ENCODE peak calls at places on chromosomes 13 and 19, in six cellular contexts. V is cardiac fibroblast, R is stomach, N is fibroblast of mammary gland, I is dorsolateral prefrontal cortex, L is testis. U is an unnamed sample.

GRCh38 chr13:65217459-65217858 is 2012.7 kb downstream of the PCDH9 start:
- DNase-seq in V (no peak), R (no peak), N (no peak), I (no peak), L (no peak), U (no peak)

GRCh38 chr19:16777811-16778210 is 51.4 kb upstream of the SIN3B start:
- DNase-seq in V (no peak), R (no peak), N (no peak), I (no peak), L (no peak), U (no peak)

GRCh38 chr13:52850396-52851152 is 2.1 kb upstream of the PCDH8 start:
- DNase-seq in V (peak), R (peak), N (peak), I (peak), L (peak), U (peak)

GRCh38 chr13:26219726-26220125 is 2.4 kb downstream of the RNF6 start:
- DNase-seq in V (no peak), R (no peak), N (peak), I (no peak), L (no peak), U (peak)

GRCh38 chr19:23440207-23440606 is 44.9 kb upstream of the ZNF91 start:
- DNase-seq in V (no peak), R (no peak), N (no peak), I (no peak), L (no peak), U (no peak)

GRCh38 chr19:35669974-35670373 is 3.7 kb downstream of the UPK1A start:
- DNase-seq in V (no peak), R (no peak), N (no peak), I (no peak), L (no peak), U (no peak)

GRCh38 chr19:35261356-35262100 is 7.2 kb upstream of the USF2 start:
- DNase-seq in V (no peak), R (peak), N (no peak), I (peak), L (no peak), U (no peak)

GRCh38 chr13:97889803-97890202 is 63.7 kb upstream of the IPO5 start:
- DNase-seq in V (peak), R (no peak), N (peak), I (no peak), L (no peak), U (peak)

GRCh38 chr19:10009269-10009665 is 1.0 kb downstream of the COL5A3 start:
- DNase-seq in V (peak), R (peak), N (peak), I (no peak), L (peak), U (peak)

GRCh38 chr19:32997716-32998355 is 25.8 kb downstream of the FAAP24 start:
- DNase-seq in V (no peak), R (no peak), N (no peak), I (no peak), L (no peak), U (no peak)

GRCh38 chr13:80278706-80279105 is 62.2 kb downstream of the SPRY2 start:
- DNase-seq in V (no peak), R (no peak), N (no peak), I (no peak), L (no peak), U (no peak)

GRCh38 chr13:80274643-80275042 is 66.3 kb downstream of the SPRY2 start:
- DNase-seq in V (no peak), R (no peak), N (no peak), I (no peak), L (no peak), U (no peak)

GRCh38 chr13:80273717-80274116 is 67.2 kb downstream of the SPRY2 start:
- DNase-seq in V (no peak), R (no peak), N (no peak), I (no peak), L (no peak), U (no peak)

GRCh38 chr13:80276371-80277289 is 64.3 kb downstream of the SPRY2 start:
- DNase-seq in V (peak), R (no peak), N (peak), I (no peak), L (no peak), U (peak)
- TF ChIP-seq CTCF in V (peak), R (no peak), N (no peak), I (no peak), L (no peak), U (no peak)

GRCh38 chr19:42069619-42070293 is at the start of gene GRIK5:
- DNase-seq in V (no peak), R (no peak), N (no peak), I (no peak), L (no peak), U (no peak)
- TF ChIP-seq CTCF in V (no peak), R (no peak), N (no peak), I (no peak), L (no peak), U (no peak)

GRCh38 chr19:317710-318508 is 26.7 kb downstream of the MIER2 start:
- DNase-seq in V (no peak), R (peak), N (no peak), I (no peak), L (no peak), U (no peak)
- TF ChIP-seq CTCF in V (peak), R (no peak), N (no peak), I (no peak), L (no peak), U (peak)

GRCh38 chr19:39416152-39416551 is 3.7 kb downstream of the PLEKHG2 start:
- DNase-seq in V (no peak), R (no peak), N (no peak), I (no peak), L (no peak), U (no peak)
- TF ChIP-seq CTCF in V (no peak), R (no peak), N (no peak), I (no peak), L (no peak), U (no peak)

DNA sequence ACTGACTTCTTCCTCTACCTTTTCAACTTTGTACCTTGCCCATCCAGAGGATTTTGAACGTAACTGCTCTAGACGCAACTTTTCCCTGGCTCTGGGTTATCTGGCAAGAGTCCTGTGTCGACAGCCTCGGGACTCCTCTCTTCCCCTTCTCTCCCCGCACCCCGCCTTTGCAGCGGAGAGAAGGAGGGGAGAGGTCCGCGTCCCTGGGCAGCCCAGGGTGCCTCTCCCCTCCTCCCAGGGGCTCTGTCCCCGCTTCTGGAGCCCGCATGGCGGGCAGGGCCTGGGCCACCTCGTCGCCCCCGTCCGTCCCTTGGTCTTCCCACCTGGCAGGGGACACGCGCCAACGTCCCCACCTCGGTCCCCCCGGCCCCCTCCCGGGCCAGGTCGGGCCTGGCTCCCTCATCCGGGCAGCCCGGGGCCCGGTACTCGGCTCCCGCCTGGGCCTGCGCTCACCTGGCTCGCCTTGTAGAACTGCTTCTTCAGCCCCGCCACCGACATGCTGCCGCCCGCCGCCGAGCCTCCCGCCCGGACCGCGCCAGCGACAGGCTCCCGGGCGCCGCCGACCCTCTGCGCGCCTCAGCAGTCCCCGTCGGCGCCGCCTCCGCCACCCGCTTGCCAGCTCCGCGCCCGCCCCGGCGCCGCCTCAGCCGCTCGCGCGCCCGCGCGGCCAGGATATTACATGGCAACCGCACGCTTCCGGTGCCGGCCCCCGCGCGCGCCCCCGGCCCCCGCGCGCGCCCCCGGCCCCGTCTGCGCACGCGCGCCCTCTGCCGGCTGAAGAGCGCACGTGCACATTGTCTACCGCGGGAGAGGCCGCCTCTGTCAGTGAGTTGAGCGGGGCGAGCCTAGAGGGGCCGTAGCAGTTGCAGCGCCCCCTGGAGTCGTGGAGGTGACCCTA is at the start of gene SH3GL1:
- DNase-seq in V (peak), R (peak), N (peak), I (peak), L (peak), U (peak)
- TF ChIP-seq CTCF in V (peak), R (no peak), N (peak), I (peak), L (peak), U (peak)

DNA sequence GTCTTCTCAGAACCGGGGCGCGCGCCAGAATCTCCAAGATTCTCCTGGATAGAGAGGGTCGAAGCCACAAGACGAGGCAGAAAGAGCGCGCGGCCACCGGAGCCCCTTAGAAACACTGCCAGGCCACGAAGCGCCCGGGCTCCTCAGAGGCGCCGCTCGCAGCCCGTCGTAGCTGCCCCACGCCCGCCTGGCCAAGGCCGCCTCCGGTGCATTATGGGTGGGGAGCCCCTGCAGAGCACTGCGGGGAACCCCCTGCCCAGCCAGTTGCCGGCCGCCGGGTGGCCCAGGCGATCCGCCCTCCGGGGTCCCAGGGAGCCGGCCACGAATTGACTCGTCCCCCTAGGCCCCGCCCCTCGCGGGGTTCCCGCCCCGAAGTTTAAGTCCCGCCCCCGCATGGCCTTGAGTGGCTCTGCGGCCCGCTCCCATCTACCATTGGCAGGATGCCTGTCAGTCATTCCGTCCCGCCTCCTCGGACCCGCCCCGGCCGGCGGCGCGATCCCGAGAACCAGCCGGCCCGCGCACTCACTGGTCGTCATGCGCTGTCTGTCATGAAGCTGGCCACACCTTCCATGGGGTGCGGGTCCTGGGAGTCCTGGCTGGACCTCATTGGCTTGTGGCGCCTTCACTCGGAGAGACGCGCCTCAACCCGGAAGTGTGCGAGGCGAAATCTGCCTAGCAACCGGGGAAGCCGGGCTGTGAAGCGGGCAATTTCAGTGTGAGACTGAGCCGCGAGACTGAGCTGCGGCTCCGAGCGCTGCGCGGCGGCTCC is 20.2 kb upstream of the GATAD2A start:
- DNase-seq in V (peak), R (peak), N (peak), I (peak), L (peak), U (peak)
- TF ChIP-seq CTCF in V (peak), R (no peak), N (no peak), I (peak), L (no peak), U (peak)

DNA sequence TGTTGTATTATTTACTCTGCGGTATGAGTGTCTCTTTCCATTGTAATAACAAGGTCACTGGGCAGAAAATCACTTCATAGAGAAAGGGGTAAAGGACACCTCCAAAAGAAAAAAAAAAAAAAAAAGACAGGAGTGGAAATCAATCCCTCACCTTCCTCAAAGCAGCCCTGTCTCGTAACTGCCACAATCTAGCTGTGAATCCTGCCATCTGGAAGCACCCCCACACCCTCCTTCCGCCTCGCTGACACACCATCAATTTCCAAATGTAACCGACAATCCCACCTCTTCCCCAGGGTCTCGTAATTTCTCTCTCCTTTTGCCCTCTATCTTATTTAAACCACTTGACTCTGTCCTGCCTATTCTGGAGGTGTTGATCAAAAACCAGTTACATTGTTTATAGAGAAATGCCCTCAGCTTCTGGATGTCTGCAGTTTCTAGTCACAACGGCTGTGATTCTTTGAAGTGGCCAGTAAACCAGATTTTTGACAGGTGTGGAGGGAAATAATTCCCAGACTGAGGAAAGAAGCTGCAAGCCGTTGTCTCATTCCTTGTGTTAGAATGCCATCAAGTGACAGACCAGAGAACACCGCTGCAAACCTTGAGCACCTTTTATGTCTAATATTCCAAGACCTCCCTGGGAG is 9.1 kb upstream of the POP4 start:
- DNase-seq in V (peak), R (no peak), N (peak), I (no peak), L (no peak), U (peak)
- TF ChIP-seq CTCF in V (peak), R (no peak), N (peak), I (peak), L (no peak), U (peak)

DNA sequence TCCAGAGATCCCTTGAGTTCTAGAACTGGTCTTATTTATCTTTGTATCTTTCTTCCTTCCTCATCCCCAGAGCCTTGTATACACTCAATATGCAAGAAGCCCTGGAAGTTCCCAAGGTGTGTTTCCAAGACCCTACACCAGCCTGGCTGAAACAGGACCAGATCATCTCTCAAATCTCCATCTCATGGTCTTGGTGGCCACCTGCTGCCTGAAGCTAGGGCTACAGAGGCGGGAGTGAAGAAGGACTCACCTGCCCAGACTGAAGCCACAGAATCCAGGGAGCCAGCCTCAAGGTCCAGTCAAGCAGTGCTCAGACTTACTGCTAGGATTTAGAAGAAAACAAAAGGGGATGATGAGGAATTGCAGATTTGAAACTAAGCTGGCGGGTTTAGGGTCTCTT is 6.1 kb upstream of the CYSLTR2 start:
- DNase-seq in V (no peak), R (no peak), N (no peak), I (no peak), L (no peak), U (no peak)
- TF ChIP-seq CTCF in V (no peak), R (no peak), N (no peak), I (no peak), L (no peak), U (peak)

DNA sequence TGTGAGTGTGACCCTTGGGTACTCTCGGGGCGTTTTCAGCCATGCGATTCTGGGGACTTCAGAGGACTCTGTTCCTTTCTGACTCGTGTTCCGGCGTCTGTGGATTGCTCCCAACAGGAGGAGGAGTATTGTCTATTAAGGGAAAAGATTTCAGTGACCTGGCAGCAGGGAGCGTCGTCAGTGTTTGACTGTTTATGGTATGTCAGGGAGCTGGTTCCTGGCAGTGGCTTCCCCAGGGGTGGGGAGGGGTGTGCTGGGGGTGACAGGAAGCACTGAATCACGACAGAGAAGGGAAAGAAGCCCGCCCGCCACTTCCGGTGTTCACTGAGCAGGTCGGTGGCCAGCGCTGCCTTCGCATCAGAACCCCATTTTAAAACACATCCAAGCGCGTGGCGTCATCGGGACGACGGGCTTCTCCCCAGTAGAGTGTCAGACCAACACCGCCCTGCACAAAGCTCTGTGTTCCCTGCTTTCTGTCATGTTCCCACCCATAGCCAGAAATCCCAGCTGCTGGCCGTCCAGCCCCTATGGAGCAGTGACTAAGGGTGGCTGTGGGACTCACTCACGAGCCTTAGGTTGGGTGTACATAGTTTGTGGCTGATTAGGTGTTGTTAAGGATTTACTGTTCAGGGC is 33.8 kb downstream of the COL4A2 start:
- DNase-seq in V (peak), R (peak), N (peak), I (no peak), L (peak), U (peak)
- TF ChIP-seq CTCF in V (no peak), R (no peak), N (no peak), I (no peak), L (no peak), U (no peak)

GRCh38 chr19:43950834-43951626 is at the start of gene ZNF221:
- DNase-seq in V (peak), R (peak), N (peak), I (peak), L (peak), U (peak)
- TF ChIP-seq CTCF in V (peak), R (no peak), N (peak), I (no peak), L (peak), U (peak)

U was measured in fibroblast of villous mesenchyme.